ENCODE peak calls at places on chromosomes 3 and 15, in four cellular contexts. L is colonic mucosa, E is endothelial cell of umbilical vein, C is neural progenitor cell. P is an unnamed sample.

GRCh38 chr3:43582876-43583275 is 38.9 kb downstream of the ANO10 start:
- DNase-seq in L (no peak), C (no peak), E (no peak), P (no peak)

GRCh38 chr3:159077860-159078259 is 276.0 kb downstream of the MFSD1 start:
- DNase-seq in C (no peak), L (no peak), E (peak; percentile 94), P (no peak)

GRCh38 chr3:112375117-112375516 is 42.2 kb downstream of the CD200 start:
- DNase-seq in E (no peak), C (no peak), L (no peak), P (no peak)

GRCh38 chr15:52252781-52253180 is 42.8 kb downstream of the MYO5C start:
- DNase-seq in L (no peak), E (peak; percentile 90), C (no peak), P (no peak)

GRCh38 chr3:185423178-185423577 is 60.2 kb downstream of the MAP3K13 start:
- DNase-seq in L (peak; percentile 62), C (no peak), E (peak; percentile 39), P (no peak)

GRCh38 chr15:96947296-96947695 is 616.8 kb downstream of the NR2F2 start:
- DNase-seq in E (no peak), C (peak; percentile 24), L (no peak), P (no peak)

GRCh38 chr3:100155105-100155504 is 40.8 kb upstream of the FILIP1L start:
- DNase-seq in E (no peak), L (no peak), C (no peak), P (no peak)

GRCh38 chr3:122794483-122794778 is 438 bp upstream of the SLC49A4 start:
- DNase-seq in C (no peak), E (no peak), L (no peak), P (no peak)

GRCh38 chr15:71146597-71146996 is 31.3 kb downstream of the THSD4 start:
- DNase-seq in L (no peak), C (no peak), E (no peak), P (no peak)

GRCh38 chr3:161305095-161305991 is 66.0 kb downstream of the SPTSSB start:
- DNase-seq in E (peak; percentile 32), C (peak; percentile 9), L (no peak), P (no peak)

GRCh38 chr15:71051539-71051938 is 63.7 kb upstream of the THSD4 start:
- DNase-seq in C (no peak), L (no peak), E (no peak), P (no peak)

GRCh38 chr3:195061756-195062655 is 209.0 kb downstream of the XXYLT1 start:
- DNase-seq in C (no peak), E (no peak), L (no peak), P (peak; percentile 74)

GRCh38 chr15:67120839-67121540 is 55.6 kb downstream of the SMAD3 start:
- DNase-seq in C (no peak), L (peak; percentile 84), E (peak; percentile 98), P (peak; percentile 98)

GRCh38 chr15:72784233-72784876 is 797 bp upstream of the ADPGK start:
- DNase-seq in L (peak; percentile 80), C (peak; percentile 86), E (peak; percentile 87), P (no peak)

GRCh38 chr3:73546961-73547360 is 77.8 kb downstream of the PDZRN3 start:
- DNase-seq in L (no peak), E (no peak), C (no peak), P (no peak)

GRCh38 chr3:136954246-136954645 is 3.5 kb upstream of the IL20RB start:
- DNase-seq in L (no peak), C (no peak), E (no peak), P (no peak)

GRCh38 chr3:50211930-50212329 is 6.9 kb downstream of the SLC38A3 start:
- DNase-seq in E (no peak), L (no peak), C (no peak), P (no peak)

GRCh38 chr3:30751610-30752299 is 142.7 kb downstream of the GADL1 start:
- DNase-seq in E (peak; percentile 78), L (peak; percentile 45), C (peak; percentile 71), P (peak; percentile 59)

GRCh38 chr3:152355744-152356665 is 87.3 kb downstream of the MBNL1 start:
- DNase-seq in E (no peak), C (no peak), L (no peak), P (no peak)

GRCh38 chr3:154864947-154865346 is 215.2 kb upstream of the MME start:
- DNase-seq in L (no peak), E (no peak), C (no peak), P (no peak)

GRCh38 chr3:135140543-135140942 is 345.5 kb downstream of the EPHB1 start:
- DNase-seq in C (no peak), L (no peak), E (no peak), P (no peak)

GRCh38 chr3:66588340-66588847 is 87.6 kb upstream of the LRIG1 start:
- DNase-seq in L (no peak), C (no peak), E (no peak), P (no peak)

GRCh38 chr3:167304077-167304476 is 76.0 kb downstream of the ZBBX start:
- DNase-seq in E (no peak), C (peak; percentile 7), L (no peak), P (no peak)

GRCh38 chr3:187568171-187568570 is 102.0 kb downstream of the SST start:
- DNase-seq in C (no peak), L (no peak), E (no peak), P (no peak)

GRCh38 chr3:151976211-151977050 is 103.0 kb downstream of the SUCNR1 start:
- DNase-seq in E (peak; percentile 99), L (no peak), C (no peak), P (no peak)

GRCh38 chr3:194315088-194315964 is 35.8 kb downstream of the CPN2 start:
- DNase-seq in L (peak; percentile 88), E (peak; percentile 84), C (peak; percentile 95), P (peak; percentile 97)

GRCh38 chr15:49507261-49507660 is 84.2 kb downstream of the FGF7 start:
- DNase-seq in E (no peak), L (no peak), C (no peak), P (no peak)

GRCh38 chr15:33865416-33865815 is 102.9 kb upstream of the CHRM5 start:
- DNase-seq in C (no peak), L (no peak), E (no peak), P (no peak)

GRCh38 chr15:85676332-85676731 is 118.4 kb downstream of the KLHL25 start:
- DNase-seq in C (no peak), E (no peak), L (no peak), P (no peak)

GRCh38 chr15:68277605-68278344 is at the start of gene FEM1B:
- DNase-seq in C (peak; percentile 95), L (peak; percentile 89), E (peak; percentile 92), P (peak; percentile 97)

GRCh38 chr15:68276668-68277067 is 877 bp upstream of the FEM1B start:
- DNase-seq in E (no peak), C (no peak), L (no peak), P (no peak)

GRCh38 chr15:68275165-68275746 is 2.3 kb upstream of the FEM1B start:
- DNase-seq in L (no peak), E (no peak), C (no peak), P (no peak)

GRCh38 chr15:68278345-68279217 is 1.0 kb downstream of the FEM1B start:
- DNase-seq in C (no peak), L (peak; percentile 49), E (peak; percentile 79), P (no peak)

GRCh38 chr15:68277131-68277604 is 377 bp upstream of the FEM1B start:
- DNase-seq in C (peak; percentile 81), E (no peak), L (peak; percentile 48), P (no peak)
- H3K9ac ChIP-seq in C (peak overlapping the region; percentile 84), E (peak overlapping the region; percentile 89), L (peak overlapping the region; percentile 99), P (peak overlapping the region; percentile 97)

GRCh38 chr3:146164071-146164470 is 3.1 kb upstream of the PLOD2 start:
- DNase-seq in C (no peak), E (no peak), L (no peak), P (no peak)

GRCh38 chr3:146165844-146166243 is 4.9 kb upstream of the PLOD2 start:
- DNase-seq in C (no peak), E (no peak), L (no peak), P (no peak)

GRCh38 chr3:146164506-146164905 is 3.5 kb upstream of the PLOD2 start:
- DNase-seq in L (no peak), C (no peak), E (no peak), P (no peak)

GRCh38 chr3:146165370-146165769 is 4.4 kb upstream of the PLOD2 start:
- DNase-seq in E (no peak), C (no peak), L (no peak), P (no peak)

GRCh38 chr3:146164951-146165350 is 4.0 kb upstream of the PLOD2 start:
- DNase-seq in E (no peak), C (no peak), L (peak; percentile 31), P (no peak)
- H3K4me3 ChIP-seq in E (no peak overlapping the region), C (no peak overlapping the region), L (no peak overlapping the region), P (no peak overlapping the region)

GRCh38 chr3:16510620-16511319 is 2.7 kb downstream of the RFTN1 start:
- DNase-seq in L (no peak), C (no peak), E (no peak), P (no peak)
- H3K9ac ChIP-seq in L (no peak overlapping the region), C (no peak overlapping the region), E (no peak overlapping the region), P (no peak overlapping the region)

GRCh38 chr15:59686389-59686788 is 2.7 kb downstream of the BNIP2 start:
- DNase-seq in L (peak; percentile 32), C (no peak), E (no peak), P (no peak)
- H3K4me3 ChIP-seq in L (no peak overlapping the region), C (no peak overlapping the region), E (no peak overlapping the region), P (no peak overlapping the region)

DNA sequence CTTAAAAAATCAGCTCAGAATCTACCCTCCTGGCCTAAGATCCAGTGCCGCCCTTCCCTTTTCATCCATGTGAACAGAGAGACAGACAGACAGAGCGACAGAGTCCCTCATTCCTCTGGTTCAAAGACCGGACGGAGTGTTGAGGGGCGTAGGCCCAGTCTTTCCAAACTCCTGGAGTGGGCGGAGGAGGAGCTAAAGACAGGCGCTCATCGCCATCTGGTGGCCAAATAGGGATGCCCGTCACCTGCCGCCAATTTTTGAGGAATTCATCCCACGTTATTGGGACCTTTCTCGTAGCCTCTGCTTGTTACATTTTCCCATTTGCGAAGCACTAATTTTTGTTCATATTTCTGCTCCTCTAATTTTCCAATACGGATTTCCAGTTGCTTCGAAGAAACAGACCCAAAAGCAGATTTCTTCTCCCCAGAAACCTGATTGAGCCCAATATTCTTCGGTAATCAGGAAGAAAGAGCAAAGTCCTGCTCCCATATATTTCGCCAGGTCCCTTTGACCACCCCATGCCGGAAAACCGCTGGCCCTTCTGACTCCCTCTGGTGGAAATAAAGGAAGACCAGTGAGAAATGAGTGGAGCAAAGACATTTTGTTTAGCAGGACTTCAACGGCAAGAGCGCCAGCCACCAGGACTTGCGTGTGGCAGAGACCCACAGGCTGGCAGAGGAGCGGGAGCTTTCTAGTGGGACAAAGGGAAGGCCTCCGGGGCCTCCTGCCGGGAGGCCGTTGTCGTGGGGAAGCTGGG is 88.0 kb downstream of the LRRK1 start:
- DNase-seq in E (peak; percentile 75), C (peak; percentile 92), L (peak; percentile 89), P (peak; percentile 84)
- H3K9ac ChIP-seq in E (no peak overlapping the region), C (no peak overlapping the region), L (peak overlapping the region; percentile 38), P (peak overlapping the region; percentile 9)

GRCh38 chr3:71304684-71305083 is 278.8 kb downstream of the FOXP1 start:
- DNase-seq in C (no peak), E (peak; percentile 86), L (no peak), P (no peak)
- H3K4me3 ChIP-seq in C (peak overlapping the region; percentile 63), E (peak overlapping the region; percentile 24), L (peak overlapping the region; percentile 18), P (peak overlapping the region; percentile 66)

DNA sequence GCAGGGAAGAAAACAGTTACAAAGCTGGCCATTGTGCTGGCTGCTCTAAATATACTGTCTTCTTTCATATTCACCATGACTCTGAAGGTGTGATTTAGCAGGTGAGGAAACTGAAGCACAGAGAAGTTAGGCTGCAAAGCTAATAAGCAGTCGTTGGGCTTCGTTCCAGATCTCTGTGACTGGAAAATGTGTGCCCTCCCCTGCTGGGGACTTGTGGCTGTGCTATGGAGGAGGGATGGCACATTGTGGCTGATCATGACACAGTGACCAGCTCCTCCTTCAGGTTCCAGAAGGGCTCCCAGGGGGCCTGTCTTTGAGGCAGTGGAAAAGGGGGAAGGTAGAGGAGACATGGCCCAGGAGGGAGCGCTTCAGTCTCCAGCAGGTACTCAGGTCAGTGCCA is 19.2 kb downstream of the PXK start:
- DNase-seq in E (no peak), L (no peak), C (peak; percentile 8), P (no peak)
- H3K9ac ChIP-seq in E (no peak overlapping the region), L (no peak overlapping the region), C (no peak overlapping the region), P (no peak overlapping the region)

P was measured in kidney.